ENCODE peak calls at places on chromosomes 13 and 19, in five cellular contexts. K is activated naive CD8-positive, alpha-beta T cell treated with anti-CD3 and anti-CD28 coated beads, Interleukin-2, amount 50 U/mL, for 24 hours; Y is left lung; Z is stimulated activated naive CD8-positive, alpha-beta T cell treated with anti-CD3 and anti-CD28 coated beads, Interleukin-15, amount 100 ng/mL, for 72 hours; L is heart left ventricle. A is an unnamed sample.

GRCh38 chr13:98315466-98315865 is 138.4 kb upstream of the RNF113B start:
- ATAC-seq in L (peak; percentile 76), Y (no peak), K (no peak), Z (no peak), A (no peak)

GRCh38 chr13:22220186-22221160 is 549.6 kb downstream of the FGF9 start:
- ATAC-seq in K (no peak), Z (no peak), L (no peak), Y (no peak), A (no peak)

GRCh38 chr13:113001251-113002140 is 32.5 kb downstream of the MCF2L start:
- ATAC-seq in L (peak; percentile 24), Z (peak; percentile 24), Y (peak; percentile 90), K (no peak), A (no peak)

GRCh38 chr19:10228925-10229324 is 2.2 kb downstream of the S1PR2 start:
- ATAC-seq in K (no peak), Z (no peak), L (no peak), Y (peak; percentile 2), A (no peak)

GRCh38 chr13:65368832-65369231 is 1861.3 kb downstream of the PCDH9 start:
- ATAC-seq in Z (no peak), L (no peak), K (no peak), Y (no peak), A (no peak)

GRCh38 chr13:30340367-30341184 is 33.2 kb upstream of the KATNAL1 start:
- ATAC-seq in K (no peak), Z (no peak), Y (peak; percentile 72), L (peak; percentile 90), A (peak; percentile 88)

GRCh38 chr13:110200276-110200675 is 106.7 kb downstream of the COL4A1 start:
- ATAC-seq in L (peak; percentile 21), Y (no peak), K (no peak), Z (no peak), A (no peak)

GRCh38 chr19:18440936-18441803 is 3.2 kb upstream of the ISYNA1 start:
- ATAC-seq in L (no peak), Y (no peak), Z (peak; percentile 1), K (no peak), A (no peak)

GRCh38 chr19:16739546-16739945 is 19.9 kb downstream of the NWD1 start:
- ATAC-seq in Z (no peak), Y (no peak), K (no peak), L (no peak), A (no peak)

GRCh38 chr19:13082192-13083007 is 20.3 kb downstream of the LYL1 start:
- ATAC-seq in Y (no peak), L (peak; percentile 54), K (no peak), Z (no peak), A (peak; percentile 64)

A was measured in gastroesophageal sphincter.